ENCODE peak calls at places on chromosome 16, in four cellular contexts. N, B, T and Y are unnamed samples.
A peak's percentile ranks its signal among the peaks of the same experiment; 100 is the strongest.

GRCh38 chr16:31458835-31459721 is at the start of gene ARMC5:
- DNase-seq in N (peak; percentile 99), T (peak; percentile 91), B (peak; percentile 93), Y (peak; percentile 99)

GRCh38 chr16:82481455-82481854 is 145.3 kb upstream of the CDH13 start:
- DNase-seq in N (peak; percentile 7), B (no peak), T (no peak), Y (no peak)

GRCh38 chr16:76897816-76898215 is 293.2 kb upstream of the MON1B start:
- DNase-seq in T (no peak), B (no peak), N (no peak), Y (peak; percentile 14)

GRCh38 chr16:27374231-27374793 is 27.7 kb upstream of the IL21R start:
- DNase-seq in B (no peak), T (no peak), N (no peak), Y (no peak)

GRCh38 chr16:2482181-2483107 is 7.5 kb downstream of the TBC1D24 start:
- DNase-seq in T (no peak), N (peak; percentile 22), B (no peak), Y (peak; percentile 42)

GRCh38 chr16:82748026-82748425 is 121.3 kb downstream of the CDH13 start:
- DNase-seq in B (no peak), T (no peak), N (peak; percentile 84), Y (peak; percentile 94)

GRCh38 chr16:8858994-8859912 is 9.6 kb downstream of the CARHSP1 start:
- DNase-seq in N (no peak), T (no peak), B (no peak), Y (no peak)

GRCh38 chr16:66619534-66620418 is 15.3 kb downstream of the CMTM3 start:
- DNase-seq in N (peak; percentile 81), T (no peak), B (no peak), Y (peak; percentile 76)

GRCh38 chr16:87125206-87126155 is 191.7 kb downstream of the C16orf95 start:
- DNase-seq in B (no peak), T (no peak), N (no peak), Y (no peak)

GRCh38 chr16:5069048-5069447 is 2.6 kb upstream of the ALG1 start:
- DNase-seq in T (no peak), N (no peak), B (no peak), Y (no peak)

GRCh38 chr16:23469814-23470213 is 16.8 kb upstream of the COG7 start:
- DNase-seq in T (no peak), B (no peak), N (peak; percentile 58), Y (no peak)

GRCh38 chr16:87465306-87465705 is 27.5 kb downstream of the ZCCHC14 start:
- DNase-seq in N (peak; percentile 89), B (no peak), T (no peak), Y (peak; percentile 90)

GRCh38 chr16:73365010-73365409 is 317.1 kb upstream of the ZFHX3 start:
- DNase-seq in N (peak; percentile 3), B (no peak), T (no peak), Y (no peak)

GRCh38 chr16:78693496-78693895 is 594.0 kb downstream of the WWOX start:
- DNase-seq in N (no peak), B (no peak), T (no peak), Y (no peak)

GRCh38 chr16:23155445-23156049 is 6.3 kb upstream of the USP31 start:
- DNase-seq in N (peak; percentile 26), B (no peak), T (no peak), Y (peak; percentile 28)

GRCh38 chr16:4285167-4285566 is 12.3 kb upstream of the TFAP4 start:
- DNase-seq in B (no peak), T (no peak), N (no peak), Y (no peak)

GRCh38 chr16:17301593-17302135 is 169.1 kb downstream of the XYLT1 start:
- DNase-seq in T (no peak), B (no peak), N (no peak), Y (no peak)

GRCh38 chr16:66511615-66512500 is 38.1 kb downstream of the TK2 start:
- DNase-seq in T (no peak), B (no peak), N (peak; percentile 70), Y (peak; percentile 74)

GRCh38 chr16:7651803-7652570 is 319.3 kb downstream of the RBFOX1 start:
- DNase-seq in T (no peak), B (no peak), N (no peak), Y (no peak)